ENCODE peak calls at places on chromosomes 1 and 21, in ten cellular contexts. J is fibroblast of lung, L is sigmoid colon, Y is pancreas, P is astrocyte, Q is breast epithelium, K is GM12864, U is bronchial epithelial cell, G is cardiac fibroblast, M is GM13977. B is an unnamed sample.

GRCh38 chr1:23555949-23556640 is 3.2 kb downstream of the ID3 start:
- DNase-seq in J (peak), L (no peak), Y (no peak), P (peak), Q (no peak), K (no peak), U (peak), G (peak), M (no peak), B (no peak)

GRCh38 chr1:223714849-223715709 is 2.7 kb downstream of the CAPN2 start:
- DNase-seq in J (peak), L (no peak), Y (no peak), P (peak), Q (no peak), K (no peak), U (peak), G (peak), M (no peak), B (no peak)

GRCh38 chr1:239025997-239026694 is 360.2 kb upstream of the CHRM3 start:
- DNase-seq in J (no peak), L (no peak), Y (no peak), P (no peak), Q (no peak), K (no peak), U (no peak), G (no peak), M (no peak), B (no peak)

GRCh38 chr1:92850019-92850418 is 18.2 kb downstream of the RPL5 start:
- DNase-seq in J (no peak), L (no peak), Y (no peak), P (no peak), Q (no peak), K (no peak), U (no peak), G (no peak), M (no peak), B (no peak)

GRCh38 chr1:156752843-156753486 is 1.5 kb upstream of the HDGF start:
- DNase-seq in J (no peak), L (no peak), Y (no peak), P (no peak), Q (no peak), K (no peak), U (peak), G (no peak), M (no peak), B (no peak)

GRCh38 chr1:173270243-173270642 is 63.1 kb upstream of the TNFSF4 start:
- DNase-seq in J (no peak), L (no peak), Y (no peak), P (no peak), Q (no peak), K (no peak), U (no peak), G (no peak), M (no peak), B (no peak)

GRCh38 chr1:54681396-54681795 is 34.3 kb upstream of the TTC4 start:
- DNase-seq in J (peak), L (no peak), Y (no peak), P (no peak), Q (no peak), K (no peak), U (peak), G (peak), M (no peak), B (no peak)

GRCh38 chr1:243883551-243883950 is 33.5 kb upstream of the AKT3 start:
- DNase-seq in J (peak), L (no peak), Y (no peak), P (peak), Q (no peak), K (no peak), U (no peak), G (peak), M (no peak), B (no peak)

GRCh38 chr21:42677339-42678117 is 24.1 kb downstream of the PDE9A start:
- DNase-seq in J (peak), L (no peak), Y (no peak), P (peak), Q (no peak), K (no peak), U (peak), G (peak), M (no peak), B (no peak)

GRCh38 chr1:112626887-112627286 is 7.3 kb downstream of the CAPZA1 start:
- DNase-seq in J (no peak), L (no peak), Y (no peak), P (no peak), Q (no peak), K (no peak), U (no peak), G (no peak), M (no peak), B (no peak)

GRCh38 chr21:43271452-43272020 is 102.7 kb downstream of the CRYAA start:
- DNase-seq in J (no peak), L (no peak), Y (no peak), P (no peak), Q (no peak), K (no peak), U (no peak), G (no peak), M (no peak), B (no peak)

GRCh38 chr1:155834296-155834926 is 22.6 kb downstream of the GON4L start:
- DNase-seq in J (peak), L (no peak), Y (no peak), P (peak), Q (no peak), K (no peak), U (peak), G (peak), M (peak), B (no peak)

GRCh38 chr1:151371744-151372410 is 628 bp downstream of the SELENBP1 start:
- DNase-seq in J (peak), L (peak), Y (peak), P (peak), Q (peak), K (no peak), U (peak), G (peak), M (no peak), B (no peak)

GRCh38 chr1:94820918-94821317 is 761 bp downstream of the SLC44A3 start:
- DNase-seq in J (no peak), L (no peak), Y (no peak), P (no peak), Q (no peak), K (no peak), U (no peak), G (no peak), M (no peak), B (no peak)

GRCh38 chr1:94821636-94822305 is 1.6 kb downstream of the SLC44A3 start:
- DNase-seq in J (no peak), L (no peak), Y (no peak), P (no peak), Q (no peak), K (no peak), U (no peak), G (no peak), M (no peak), B (no peak)

GRCh38 chr1:94819584-94819944 is 593 bp upstream of the SLC44A3 start:
- DNase-seq in J (no peak), L (no peak), Y (no peak), P (no peak), Q (no peak), K (no peak), U (no peak), G (no peak), M (no peak), B (no peak)

GRCh38 chr1:94817697-94818096 is 2.5 kb upstream of the SLC44A3 start:
- DNase-seq in J (no peak), L (no peak), Y (no peak), P (no peak), Q (no peak), K (no peak), U (no peak), G (no peak), M (no peak), B (no peak)

DNA sequence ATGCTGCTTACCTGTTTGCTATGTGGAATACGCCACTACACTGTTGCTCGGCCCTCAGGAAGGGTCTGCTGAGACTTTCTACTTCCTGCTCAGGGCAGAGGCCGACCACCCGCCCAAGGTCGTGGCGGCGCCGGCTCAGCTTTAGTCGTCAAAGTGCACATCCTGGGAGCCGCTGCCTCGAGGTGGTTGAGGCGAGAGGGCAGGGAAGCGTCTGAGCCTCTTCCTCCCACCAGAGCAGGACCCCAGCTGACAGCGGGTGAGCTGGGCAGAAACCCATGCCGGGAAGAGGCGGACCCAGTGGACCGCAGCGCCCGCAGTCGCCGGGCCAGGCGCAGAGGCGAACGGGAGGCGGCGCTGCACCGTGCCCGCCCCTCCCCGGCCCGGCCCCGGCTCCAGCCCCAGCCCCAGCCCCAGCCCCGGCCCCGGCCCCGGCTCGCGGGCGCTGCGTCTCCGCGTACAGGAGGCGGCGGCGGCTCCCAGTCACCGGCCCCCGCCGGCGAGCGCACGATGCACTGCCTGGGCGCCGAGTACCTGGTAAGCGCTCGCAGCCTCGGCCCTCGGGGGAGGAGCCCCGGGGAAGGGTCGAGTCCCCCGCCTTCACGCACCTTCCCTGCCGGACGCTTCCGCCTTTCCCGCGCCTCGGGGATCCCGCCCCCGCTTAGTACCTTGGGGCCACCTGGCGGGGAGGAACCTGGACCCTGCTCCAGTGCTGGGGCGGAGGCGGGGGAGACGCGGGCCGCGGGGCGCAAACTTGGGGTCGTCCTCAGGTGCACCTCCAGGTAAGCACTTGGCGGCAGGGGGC is at the start of gene SLC44A3:
- DNase-seq in J (peak), L (peak), Y (peak), P (peak), Q (peak), K (no peak), U (no peak), G (peak), M (peak), B (peak)
- TF ChIP-seq CTCF in J (no peak), L (no peak), Y (no peak), P (no peak), Q (no peak), K (no peak), U (peak), G (peak), M (no peak), B (no peak)

DNA sequence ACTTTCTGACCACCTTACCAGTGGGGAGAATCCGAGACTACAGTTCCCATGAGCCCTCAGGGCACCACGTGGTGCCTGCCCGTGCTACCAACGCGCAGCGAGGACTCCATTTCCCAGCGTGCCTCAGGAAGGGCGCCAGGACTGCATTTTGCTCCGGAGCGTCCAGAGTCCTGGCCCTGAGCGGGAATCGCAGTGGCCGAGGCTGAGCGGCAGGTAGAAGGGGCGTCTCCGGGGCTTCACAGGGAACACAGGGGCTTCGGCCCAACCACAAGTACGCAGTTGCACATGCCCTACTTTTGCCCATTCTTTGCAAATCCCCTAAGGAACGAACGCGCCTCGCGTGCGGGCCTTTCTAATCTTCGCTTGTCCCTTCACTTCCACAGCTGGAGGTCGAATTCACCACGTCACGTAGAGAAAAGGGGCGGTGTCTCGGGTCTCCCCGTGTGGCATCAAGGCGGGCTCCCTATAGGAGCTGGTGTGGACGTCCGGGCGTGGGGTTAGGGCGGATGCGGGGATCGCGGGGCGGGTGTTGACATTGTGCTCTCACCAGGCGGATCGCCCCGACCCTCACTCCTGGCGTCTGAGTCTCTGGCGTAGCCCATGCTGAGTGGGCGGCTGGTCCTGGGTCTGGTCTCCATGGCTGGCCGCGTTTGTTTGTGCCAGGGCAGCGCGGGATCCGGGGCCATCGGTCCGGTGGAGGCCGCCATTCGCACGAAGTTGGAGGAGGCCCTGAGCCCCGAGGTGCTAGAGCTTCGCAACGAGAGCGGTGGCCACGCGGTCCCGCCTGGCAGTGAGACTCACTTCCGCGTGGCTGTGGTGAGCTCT is at the start of gene BOLA1:
- DNase-seq in J (peak), L (peak), Y (peak), P (peak), Q (peak), K (peak), U (peak), G (peak), M (peak), B (peak)
- TF ChIP-seq CTCF in J (no peak), L (no peak), Y (no peak), P (no peak), Q (no peak), K (no peak), U (no peak), G (no peak), M (no peak), B (no peak)

GRCh38 chr21:25361097-25361496 is 246.2 kb downstream of the MRPL39 start:
- DNase-seq in J (no peak), L (no peak), Y (no peak), P (no peak), Q (no peak), K (no peak), U (no peak), G (no peak), M (no peak), B (no peak)

GRCh38 chr21:25360593-25360992 is 246.7 kb downstream of the MRPL39 start:
- DNase-seq in J (no peak), L (no peak), Y (no peak), P (no peak), Q (no peak), K (no peak), U (no peak), G (no peak), M (no peak), B (no peak)

GRCh38 chr21:25362375-25363267 is 244.7 kb downstream of the MRPL39 start:
- DNase-seq in J (no peak), L (no peak), Y (no peak), P (no peak), Q (no peak), K (no peak), U (no peak), G (no peak), M (no peak), B (peak)

GRCh38 chr21:25359724-25360123 is 247.6 kb downstream of the MRPL39 start:
- DNase-seq in J (no peak), L (no peak), Y (no peak), P (no peak), Q (no peak), K (no peak), U (no peak), G (no peak), M (no peak), B (no peak)

GRCh38 chr21:25361765-25362164 is 245.5 kb downstream of the MRPL39 start:
- DNase-seq in J (no peak), L (no peak), Y (no peak), P (no peak), Q (no peak), K (no peak), U (no peak), G (no peak), M (no peak), B (no peak)
- TF ChIP-seq CTCF in J (no peak), L (no peak), Y (no peak), P (no peak), Q (no peak), K (no peak), U (no peak), G (no peak), M (no peak), B (no peak)

GRCh38 chr1:48418742-48419141 is 53.3 kb downstream of the SPATA6 start:
- DNase-seq in J (no peak), L (no peak), Y (no peak), P (no peak), Q (no peak), K (no peak), U (no peak), G (no peak), M (no peak), B (no peak)

GRCh38 chr1:48414264-48414663 is 57.7 kb downstream of the SPATA6 start:
- DNase-seq in J (peak), L (no peak), Y (no peak), P (no peak), Q (no peak), K (no peak), U (no peak), G (peak), M (no peak), B (no peak)

DNA sequence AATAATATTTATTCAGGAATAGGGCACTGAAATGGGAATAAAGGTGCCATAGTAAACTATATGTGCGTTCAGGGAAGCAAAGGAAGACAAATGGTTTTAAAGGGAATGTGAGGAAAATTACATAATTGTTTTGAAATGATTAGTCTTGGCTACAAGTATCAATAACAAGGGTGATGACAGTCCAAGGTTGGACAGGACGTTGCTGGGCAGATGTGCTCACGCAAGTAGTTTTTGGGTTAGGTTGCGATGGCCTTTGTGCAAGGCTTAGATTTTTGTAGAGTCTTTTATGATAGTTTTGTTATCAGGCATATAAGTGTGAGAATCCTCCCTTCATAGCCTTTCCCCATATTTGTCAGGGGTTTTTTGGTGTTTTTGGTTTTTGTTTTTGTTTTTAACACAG is 57.0 kb downstream of the SPATA6 start:
- DNase-seq in J (no peak), L (no peak), Y (no peak), P (no peak), Q (no peak), K (no peak), U (no peak), G (no peak), M (no peak), B (no peak)
- TF ChIP-seq CTCF in J (no peak), L (no peak), Y (no peak), P (no peak), Q (no peak), K (no peak), U (no peak), G (no peak), M (no peak), B (no peak)

GRCh38 chr21:46273341-46273740 is 12.1 kb downstream of the MCM3AP start:
- DNase-seq in J (no peak), L (no peak), Y (no peak), P (no peak), Q (no peak), K (no peak), U (no peak), G (no peak), M (no peak), B (no peak)
- TF ChIP-seq CTCF in J (no peak), L (no peak), Y (no peak), P (no peak), Q (no peak), K (no peak), U (no peak), G (no peak), M (no peak), B (no peak)

B was measured in GM13976.